ENCODE peak calls at places on chromosomes 2 and 18, in six cellular contexts. Z is upper lobe of left lung, I is HCT116, E is stomach, C is suprapubic skin, O is esophagus muscularis mucosa. W is an unnamed sample.

GRCh38 chr2:18214936-18215335 is 336.5 kb downstream of the KCNS3 start:
- DNase-seq in Z (no peak), I (no peak), E (no peak), C (no peak), O (no peak), W (no peak)

GRCh38 chr2:119220720-119221301 is 2.8 kb upstream of the STEAP3 start:
- DNase-seq in Z (no peak), I (no peak), E (no peak), C (no peak), O (no peak), W (no peak)

GRCh38 chr18:51382081-51382480 is 184.6 kb upstream of the MEX3C start:
- DNase-seq in Z (no peak), I (no peak), E (no peak), C (no peak), O (no peak), W (no peak)

GRCh38 chr2:159516241-159516758 is 100.0 kb downstream of the BAZ2B start:
- DNase-seq in Z (no peak), I (peak), E (no peak), C (no peak), O (no peak), W (no peak)

GRCh38 chr18:23998811-23999210 is 15.7 kb upstream of the TTC39C start:
- DNase-seq in Z (no peak), I (peak), E (no peak), C (no peak), O (no peak), W (peak)

GRCh38 chr18:55290898-55291297 is 297.1 kb downstream of the TCF4 start:
- DNase-seq in Z (no peak), I (no peak), E (no peak), C (no peak), O (no peak), W (no peak)

GRCh38 chr2:60961457-60961856 is 56.1 kb upstream of the PEX13 start:
- DNase-seq in Z (no peak), I (no peak), E (no peak), C (no peak), O (no peak), W (no peak)

GRCh38 chr2:2007551-2008501 is 263.5 kb upstream of the PXDN start:
- DNase-seq in Z (no peak), I (no peak), E (no peak), C (no peak), O (no peak), W (no peak)

GRCh38 chr18:51537487-51537886 is 340.0 kb upstream of the MEX3C start:
- DNase-seq in Z (no peak), I (no peak), E (no peak), C (no peak), O (no peak), W (peak)

GRCh38 chr2:158969717-158970521 is 1.5 kb downstream of the TANC1 start:
- DNase-seq in Z (no peak), I (no peak), E (peak), C (peak), O (no peak), W (peak)

GRCh38 chr2:170818294-170819104 is 1.8 kb downstream of the GAD1 start:
- DNase-seq in Z (peak), I (no peak), E (no peak), C (no peak), O (no peak), W (no peak)

GRCh38 chr2:106065983-106066826 is 127.9 kb downstream of the UXS1 start:
- DNase-seq in Z (no peak), I (no peak), E (no peak), C (no peak), O (peak), W (no peak)

GRCh38 chr18:9449580-9449979 is 25.7 kb upstream of the RALBP1 start:
- DNase-seq in Z (no peak), I (no peak), E (no peak), C (no peak), O (no peak), W (no peak)

GRCh38 chr2:232541195-232541960 is 1.9 kb downstream of the CHRNG start:
- DNase-seq in Z (peak), I (no peak), E (peak), C (no peak), O (no peak), W (no peak)
- TF ChIP-seq POLR2AphosphoS5 in Z (no peak), I (peak), E (no peak), C (no peak), O (no peak), W (no peak)

GRCh38 chr2:231397928-231398294 is 2.4 kb downstream of the B3GNT7 start:
- DNase-seq in Z (peak), I (no peak), E (no peak), C (no peak), O (no peak), W (no peak)
- TF ChIP-seq POLR2AphosphoS5 in Z (no peak), I (no peak), E (no peak), C (no peak), O (no peak), W (no peak)

DNA sequence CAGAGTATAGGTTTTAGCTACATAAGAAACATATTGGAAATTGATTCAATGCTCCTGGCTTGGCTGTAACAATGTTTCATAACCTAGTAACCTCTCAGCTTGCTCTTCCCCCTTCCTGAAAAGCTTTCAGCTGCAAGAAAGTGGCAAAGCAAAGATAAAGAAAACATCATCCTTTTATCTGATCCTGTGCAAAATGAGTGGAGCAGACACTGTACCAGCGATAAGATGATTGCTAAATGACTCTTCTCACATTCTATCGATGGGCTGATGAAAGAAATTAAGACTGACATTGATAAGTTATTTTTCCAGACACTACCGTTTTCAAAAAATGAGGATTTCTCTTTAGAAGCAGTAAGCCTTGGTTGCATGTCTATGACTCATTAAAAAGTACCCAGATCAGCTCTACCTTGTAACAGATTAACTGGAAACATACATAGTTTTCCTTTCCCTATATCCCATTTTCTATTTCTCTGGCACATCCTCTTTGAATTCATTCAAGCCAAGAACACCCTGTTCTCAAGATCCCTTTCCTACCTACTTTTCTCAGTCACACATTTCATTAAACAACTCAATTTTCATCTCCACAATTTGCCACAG is 87.1 kb upstream of the LYPD1 start:
- DNase-seq in Z (no peak), I (no peak), E (no peak), C (no peak), O (no peak), W (no peak)
- TF ChIP-seq POLR2AphosphoS5 in Z (no peak), I (no peak), E (no peak), C (no peak), O (no peak), W (no peak)

GRCh38 chr2:121333834-121334558 is 49.0 kb upstream of the TFCP2L1 start:
- DNase-seq in Z (peak), I (no peak), E (peak), C (no peak), O (no peak), W (no peak)

GRCh38 chr2:121334581-121335293 is 49.7 kb upstream of the TFCP2L1 start:
- DNase-seq in Z (peak), I (no peak), E (no peak), C (no peak), O (no peak), W (no peak)

GRCh38 chr2:121338281-121338680 is 53.3 kb upstream of the TFCP2L1 start:
- DNase-seq in Z (peak), I (no peak), E (no peak), C (no peak), O (no peak), W (no peak)

GRCh38 chr2:121335294-121336290 is 50.6 kb upstream of the TFCP2L1 start:
- DNase-seq in Z (peak), I (no peak), E (peak), C (no peak), O (no peak), W (no peak)

GRCh38 chr2:121336528-121337294 is 51.7 kb upstream of the TFCP2L1 start:
- DNase-seq in Z (no peak), I (no peak), E (no peak), C (no peak), O (no peak), W (no peak)
- TF ChIP-seq POLR2AphosphoS5 in Z (no peak), I (no peak), E (no peak), C (no peak), O (no peak), W (no peak)

GRCh38 chr2:201642579-201643215 is 606 bp downstream of the TMEM237 start:
- DNase-seq in Z (peak), I (peak), E (peak), C (peak), O (no peak), W (peak)

GRCh38 chr2:201644001-201644400 is 698 bp upstream of the TMEM237 start:
- DNase-seq in Z (no peak), I (no peak), E (no peak), C (peak), O (no peak), W (peak)

GRCh38 chr2:201639205-201639604 is 4.1 kb downstream of the TMEM237 start:
- DNase-seq in Z (no peak), I (no peak), E (no peak), C (no peak), O (no peak), W (no peak)

GRCh38 chr2:201642086-201642578 is 1.2 kb downstream of the TMEM237 start:
- DNase-seq in Z (no peak), I (no peak), E (no peak), C (no peak), O (no peak), W (no peak)

GRCh38 chr2:201643216-201643651 is at the start of gene TMEM237:
- DNase-seq in Z (peak), I (peak), E (peak), C (peak), O (no peak), W (peak)
- TF ChIP-seq POLR2AphosphoS5 in Z (no peak), I (peak), E (no peak), C (no peak), O (no peak), W (peak)

DNA sequence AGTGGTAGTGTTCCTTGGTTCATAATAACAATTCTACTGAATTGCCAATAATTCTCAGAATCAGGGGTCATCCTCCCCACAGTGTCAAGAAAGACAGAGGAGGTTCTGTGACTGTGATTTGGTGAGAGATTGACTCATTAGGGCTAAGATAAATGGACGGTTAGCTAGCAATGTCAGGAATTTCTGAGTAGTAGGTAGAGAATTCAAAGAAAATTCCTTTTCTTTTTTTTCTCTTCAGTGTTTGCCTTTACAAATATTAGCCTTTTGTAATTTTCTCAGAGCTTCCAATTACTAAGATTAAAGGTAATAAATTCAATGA is 16.8 kb upstream of the CRIM1 start:
- DNase-seq in Z (no peak), I (no peak), E (no peak), C (no peak), O (no peak), W (no peak)
- TF ChIP-seq POLR2AphosphoS5 in Z (no peak), I (no peak), E (no peak), C (no peak), O (no peak), W (no peak)

W was measured in breast epithelium.